ENCODE peak calls at places on chromosomes 12 and 14, in six cellular contexts. One of them, this sample, is unnamed.

GRCh38 chr12:2876431-2877046 is 435 bp downstream of the FOXM1 start:
- DNase-seq in foreskin fibroblast: peak; percentile 46
- DNase-seq in NCI-H2081: no peak
- DNase-seq in activated naive CD4-positive, alpha-beta T cell treated with Interleukin-2 at 50 U/mL for 16 hours: peak; percentile 5
- DNase-seq in left cardiac atrium: peak; percentile 25
- DNase-seq in astrocyte of the spinal cord: peak; percentile 31
- DNase-seq in this sample: no peak

GRCh38 chr12:65690477-65690876 is 133.8 kb upstream of the HMGA2 start:
- DNase-seq in foreskin fibroblast: no peak
- DNase-seq in NCI-H2081: no peak
- DNase-seq in activated naive CD4-positive, alpha-beta T cell treated with Interleukin-2 at 50 U/mL for 16 hours: no peak
- DNase-seq in left cardiac atrium: no peak
- DNase-seq in astrocyte of the spinal cord: no peak
- DNase-seq in this sample: no peak

GRCh38 chr12:117047810-117048584 is 51.2 kb downstream of the TESC start:
- DNase-seq in foreskin fibroblast: peak; percentile 25
- DNase-seq in NCI-H2081: no peak
- DNase-seq in activated naive CD4-positive, alpha-beta T cell treated with Interleukin-2 at 50 U/mL for 16 hours: no peak
- DNase-seq in left cardiac atrium: peak; percentile 70
- DNase-seq in astrocyte of the spinal cord: peak; percentile 10
- DNase-seq in this sample: no peak

GRCh38 chr12:68686595-68687521 is at the start of gene NUP107:
- DNase-seq in foreskin fibroblast: peak; percentile 99
- DNase-seq in NCI-H2081: peak; percentile 98
- DNase-seq in activated naive CD4-positive, alpha-beta T cell treated with Interleukin-2 at 50 U/mL for 16 hours: peak; percentile 97
- DNase-seq in left cardiac atrium: peak; percentile 100
- DNase-seq in astrocyte of the spinal cord: peak; percentile 99
- DNase-seq in this sample: peak; percentile 100

GRCh38 chr12:31006416-31007152 is 67.1 kb upstream of the DDX11 start:
- DNase-seq in foreskin fibroblast: no peak
- DNase-seq in NCI-H2081: no peak
- DNase-seq in activated naive CD4-positive, alpha-beta T cell treated with Interleukin-2 at 50 U/mL for 16 hours: no peak
- DNase-seq in left cardiac atrium: no peak
- DNase-seq in astrocyte of the spinal cord: no peak
- DNase-seq in this sample: peak; percentile 41

GRCh38 chr14:22432348-22432976 is 156.6 kb downstream of the DAD1 start:
- DNase-seq in foreskin fibroblast: peak; percentile 89
- DNase-seq in NCI-H2081: no peak
- DNase-seq in activated naive CD4-positive, alpha-beta T cell treated with Interleukin-2 at 50 U/mL for 16 hours: no peak
- DNase-seq in left cardiac atrium: no peak
- DNase-seq in astrocyte of the spinal cord: peak; percentile 97
- DNase-seq in this sample: no peak

GRCh38 chr12:27276275-27276674 is 32.2 kb downstream of the STK38L start:
- DNase-seq in foreskin fibroblast: no peak
- DNase-seq in NCI-H2081: no peak
- DNase-seq in activated naive CD4-positive, alpha-beta T cell treated with Interleukin-2 at 50 U/mL for 16 hours: no peak
- DNase-seq in left cardiac atrium: no peak
- DNase-seq in astrocyte of the spinal cord: no peak
- DNase-seq in this sample: no peak

GRCh38 chr12:4589941-4590340 is 27.9 kb downstream of the DYRK4 start:
- DNase-seq in foreskin fibroblast: peak; percentile 16
- DNase-seq in NCI-H2081: no peak
- DNase-seq in activated naive CD4-positive, alpha-beta T cell treated with Interleukin-2 at 50 U/mL for 16 hours: no peak
- DNase-seq in left cardiac atrium: no peak
- DNase-seq in astrocyte of the spinal cord: no peak
- DNase-seq in this sample: no peak

GRCh38 chr12:79083181-79083580 is 218.6 kb downstream of the SYT1 start:
- DNase-seq in foreskin fibroblast: no peak
- DNase-seq in NCI-H2081: no peak
- DNase-seq in activated naive CD4-positive, alpha-beta T cell treated with Interleukin-2 at 50 U/mL for 16 hours: no peak
- DNase-seq in left cardiac atrium: no peak
- DNase-seq in astrocyte of the spinal cord: no peak
- DNase-seq in this sample: no peak

GRCh38 chr14:62436256-62436655 is 609.0 kb downstream of the KCNH5 start:
- DNase-seq in foreskin fibroblast: no peak
- DNase-seq in NCI-H2081: no peak
- DNase-seq in activated naive CD4-positive, alpha-beta T cell treated with Interleukin-2 at 50 U/mL for 16 hours: no peak
- DNase-seq in left cardiac atrium: no peak
- DNase-seq in astrocyte of the spinal cord: peak; percentile 8
- DNase-seq in this sample: no peak

GRCh38 chr12:65663648-65664047 is 160.6 kb upstream of the HMGA2 start:
- DNase-seq in foreskin fibroblast: no peak
- DNase-seq in NCI-H2081: no peak
- DNase-seq in activated naive CD4-positive, alpha-beta T cell treated with Interleukin-2 at 50 U/mL for 16 hours: no peak
- DNase-seq in left cardiac atrium: no peak
- DNase-seq in astrocyte of the spinal cord: peak; percentile 56
- DNase-seq in this sample: no peak

This sample was measured in posterior vena cava.